ENCODE peak calls at places on chromosomes 1 and 21, in six cellular contexts. J is cardiac muscle cell; Z is prostate gland; V is CD8-positive, alpha-beta memory T cell; A is psoas muscle; M is tibial nerve. S is an unnamed sample. For H3K36me3 and H3K4me1, the result is how much of the 10 kb centered on the place peaks cover.

GRCh38 chr1:36109041-36109679 is 15.9 kb downstream of the COL8A2 start:
- DNase-seq in J (peak), Z (peak), V (no peak), A (no peak), M (no peak), S (peak)

GRCh38 chr1:21012937-21013336 is 163.8 kb downstream of the EIF4G3 start:
- DNase-seq in J (peak), Z (no peak), V (no peak), A (no peak), M (no peak), S (no peak)

GRCh38 chr1:214446772-214447556 is 104.4 kb downstream of the PTPN14 start:
- DNase-seq in J (peak), Z (peak), V (no peak), A (no peak), M (no peak), S (peak)

GRCh38 chr21:21232320-21232719 is 234.1 kb downstream of the NCAM2 start:
- DNase-seq in J (peak), Z (no peak), V (no peak), A (no peak), M (no peak), S (no peak)

GRCh38 chr1:170586942-170587593 is 55.1 kb downstream of the GORAB start:
- DNase-seq in J (peak), Z (no peak), V (no peak), A (no peak), M (peak), S (peak)

GRCh38 chr1:12173631-12174121 is 6.9 kb downstream of the TNFRSF1B start:
- DNase-seq in J (peak), Z (no peak), V (peak), A (peak), M (peak), S (peak)

GRCh38 chr1:155834296-155834926 is 22.6 kb downstream of the GON4L start:
- DNase-seq in J (peak), Z (no peak), V (no peak), A (no peak), M (no peak), S (peak)

GRCh38 chr1:40625476-40626382 is 39.8 kb downstream of the RIMS3 start:
- DNase-seq in J (peak), Z (no peak), V (no peak), A (no peak), M (no peak), S (peak)

GRCh38 chr1:64302971-64303370 is 99.5 kb downstream of the UBE2U start:
- DNase-seq in J (no peak), Z (no peak), V (no peak), A (no peak), M (no peak), S (no peak)

GRCh38 chr1:30748699-30749401 is 8.7 kb downstream of the LAPTM5 start:
- DNase-seq in J (peak), Z (no peak), V (no peak), A (no peak), M (no peak), S (peak)

GRCh38 chr1:233025156-233025555 is 74.7 kb downstream of the NTPCR start:
- DNase-seq in J (peak), Z (peak), V (no peak), A (peak), M (no peak), S (peak)

GRCh38 chr1:86701731-86702130 is 2.6 kb upstream of the SH3GLB1 start:
- DNase-seq in J (no peak), Z (no peak), V (no peak), A (no peak), M (no peak), S (no peak)

GRCh38 chr1:112646225-112646624 is 26.6 kb downstream of the CAPZA1 start:
- DNase-seq in J (no peak), Z (no peak), V (no peak), A (no peak), M (no peak), S (no peak)
- H3K36me3 ChIP-seq in J (under half), Z (under half), V (under half), A (half or more), M (under half), S (half or more)

DNA sequence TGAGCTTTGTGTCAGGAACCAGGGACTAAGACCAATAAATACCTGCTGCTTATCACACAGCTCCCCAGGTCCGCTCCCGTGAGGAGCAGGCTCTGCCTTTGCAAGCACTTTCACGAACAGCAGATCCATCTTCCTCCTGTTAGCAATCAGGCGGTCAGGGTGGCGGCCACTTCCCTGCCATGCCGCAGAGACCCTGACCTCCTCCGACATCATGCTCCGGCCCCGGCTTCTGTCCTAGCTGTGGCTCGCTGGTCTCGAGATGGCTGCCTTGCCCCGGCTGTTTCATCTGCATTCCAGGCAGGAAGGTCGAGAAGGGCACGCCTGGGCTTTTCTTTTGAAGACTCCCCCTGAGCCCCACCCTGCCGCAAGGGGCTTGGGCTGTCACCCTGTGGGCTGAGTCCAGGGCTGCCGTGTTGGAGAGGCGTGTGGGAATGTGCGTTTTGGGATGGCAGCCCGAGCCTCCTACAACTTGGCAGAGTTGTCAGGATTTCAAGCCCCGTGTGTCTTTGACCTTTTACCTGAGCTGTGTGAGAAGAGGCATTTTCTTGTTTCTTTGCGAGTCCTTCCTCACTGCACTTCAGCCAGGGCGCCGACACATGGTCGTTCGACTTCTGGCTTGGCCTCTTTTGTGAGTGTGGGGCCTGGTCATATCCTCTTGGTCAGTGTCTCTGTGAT is 59.5 kb downstream of the AGPAT3 start:
- DNase-seq in J (no peak), Z (no peak), V (no peak), A (no peak), M (no peak), S (no peak)
- H3K4me1 ChIP-seq in J (under half), Z (under half), V (under half), A (half or more), M (under half), S (under half)

GRCh38 chr1:35001743-35002142 is 16.6 kb upstream of the TMEM35B start:
- DNase-seq in J (peak), Z (no peak), V (no peak), A (no peak), M (no peak), S (no peak)
- H3K36me3 ChIP-seq in J (under half), Z (under half), V (under half), A (half or more), M (under half), S (under half)

DNA sequence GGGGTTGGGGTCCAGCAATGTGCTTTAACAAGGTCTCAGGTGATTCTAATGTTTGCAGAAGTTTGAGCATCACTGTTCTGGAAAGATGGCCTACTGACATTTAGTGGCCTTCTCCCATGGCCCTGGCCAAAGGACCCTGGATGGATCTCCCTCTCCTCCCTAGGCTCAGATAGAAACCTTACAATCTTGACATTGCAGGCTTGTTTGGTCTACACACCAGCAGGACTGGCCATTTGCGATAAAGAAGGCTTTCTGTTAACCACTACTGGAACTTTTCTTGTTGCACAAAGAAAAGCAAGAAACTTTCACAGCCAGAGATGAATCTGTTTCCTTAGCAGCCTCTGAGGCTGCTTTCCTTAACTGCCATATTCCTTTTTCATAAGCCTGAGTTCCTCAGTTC is 6.2 kb downstream of the DNALI1 start:
- DNase-seq in J (no peak), Z (no peak), V (no peak), A (no peak), M (no peak), S (no peak)
- H3K4me1 ChIP-seq in J (under half), Z (under half), V (under half), A (under half), M (under half), S (under half)

GRCh38 chr1:6183520-6183989 is 3.4 kb upstream of the CHD5 start:
- DNase-seq in J (no peak), Z (no peak), V (no peak), A (no peak), M (no peak), S (peak)
- H3K36me3 ChIP-seq in J (under half), Z (under half), V (under half), A (under half), M (under half), S (under half)

DNA sequence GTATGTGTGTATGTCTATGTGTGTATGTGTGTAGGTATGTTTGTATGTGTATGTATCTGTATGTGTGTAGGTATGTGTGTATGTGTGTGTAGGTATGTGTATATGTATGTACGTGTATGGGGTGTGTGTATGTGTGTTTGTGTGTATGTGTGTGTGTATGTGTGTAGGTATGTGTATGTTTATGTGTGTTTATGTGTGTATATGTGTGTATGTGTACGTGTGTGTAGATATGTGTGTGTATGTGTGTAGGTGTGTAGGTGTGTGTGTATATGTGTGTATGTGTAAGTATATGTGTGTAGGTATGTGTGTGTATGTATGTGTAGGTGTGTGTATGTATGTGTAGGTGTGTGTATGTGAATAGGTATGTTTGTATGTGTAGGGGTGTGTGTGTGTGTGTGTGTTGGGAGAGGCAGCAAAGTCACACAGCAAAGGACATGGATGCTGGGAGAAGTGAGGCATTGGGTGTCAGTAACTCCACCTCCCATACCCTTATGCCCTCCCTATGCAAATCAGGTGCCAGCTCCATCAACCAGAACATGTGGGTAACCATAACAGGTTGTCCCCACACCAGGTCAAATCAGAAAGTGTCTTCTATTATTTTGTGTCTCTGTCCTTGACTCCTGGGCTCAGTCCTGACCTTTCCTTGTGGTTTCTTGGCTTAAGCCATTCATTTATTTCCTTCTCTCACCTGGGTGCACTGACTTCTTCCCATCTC is 15.0 kb upstream of the KCNAB2 start:
- DNase-seq in J (no peak), Z (no peak), V (no peak), A (no peak), M (no peak), S (no peak)
- H3K4me1 ChIP-seq in J (under half), Z (under half), V (half or more), A (under half), M (under half), S (under half)

DNA sequence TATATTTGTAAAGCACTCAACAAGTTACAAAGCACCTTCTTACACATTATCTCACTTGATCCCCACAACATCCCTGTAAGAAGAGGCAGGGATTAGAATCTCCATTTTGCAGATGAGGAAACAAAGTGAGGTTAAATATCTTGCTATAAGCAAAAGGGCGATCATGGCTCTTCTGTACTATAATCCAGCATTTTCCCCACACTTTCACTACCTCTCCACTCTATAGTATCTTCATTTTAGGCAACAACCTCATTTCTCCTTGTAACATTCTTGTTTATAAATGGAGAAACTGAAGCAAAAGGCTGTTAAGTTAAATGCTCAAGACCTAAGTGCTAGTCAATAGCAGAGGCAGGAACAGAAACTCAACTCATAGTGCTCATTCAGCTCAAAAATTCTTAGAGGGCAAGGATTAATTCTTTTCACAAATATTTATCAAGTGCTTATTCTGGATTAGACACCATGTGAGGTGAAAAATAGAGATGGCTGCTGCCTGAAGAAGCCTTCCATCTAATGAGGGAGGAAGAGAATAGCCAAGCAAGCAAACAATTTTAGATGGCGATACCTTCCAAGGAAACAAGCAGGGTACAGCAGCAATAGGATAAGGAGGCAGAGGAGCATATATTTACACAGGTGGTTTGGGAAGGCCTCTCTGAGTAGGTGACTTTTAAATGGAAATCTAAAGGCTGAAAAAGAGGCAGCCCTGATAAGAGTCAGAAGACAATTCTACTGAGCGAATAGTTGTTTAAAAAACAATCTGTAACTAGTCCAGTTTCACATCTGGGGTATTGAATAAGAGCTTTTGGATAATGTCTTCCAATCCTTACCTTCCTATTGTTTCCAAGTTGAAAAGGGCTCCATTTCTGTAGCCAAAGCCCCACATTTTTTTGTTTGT is 3.5 kb downstream of the ERRFI1 start:
- DNase-seq in J (no peak), Z (no peak), V (no peak), A (no peak), M (no peak), S (no peak)
- H3K36me3 ChIP-seq in J (under half), Z (under half), V (under half), A (under half), M (under half), S (under half)

GRCh38 chr21:29075706-29076447 is 2.4 kb upstream of the CCT8 start:
- DNase-seq in J (no peak), Z (no peak), V (no peak), A (no peak), M (no peak), S (no peak)
- H3K4me1 ChIP-seq in J (under half), Z (under half), V (half or more), A (under half), M (under half), S (under half)